ENCODE peak calls at places on chromosomes 11 and 22, in eight cellular contexts. S is Daoy; M is putamen; X is posterior cingulate gyrus; N is activated CD4-positive, alpha-beta T cell treated with anti-CD3 and anti-CD28 coated beads for 24 hours; J is upper lobe of right lung; K is NCI-H1417; R is HCEC 1CT. D is an unnamed sample.
A peak's percentile ranks its signal among the peaks of the same experiment; 100 is the strongest.

GRCh38 chr11:62217191-62217748 is 8.8 kb downstream of the SCGB2A1 start:
- DNase-seq in M (no peak), K (peak; percentile 17), S (no peak), J (no peak), X (no peak), N (no peak), R (peak; percentile 23), D (peak; percentile 52)

GRCh38 chr11:117643606-117644300 is 153.3 kb downstream of the DSCAML1 start:
- DNase-seq in X (no peak), S (no peak), M (no peak), K (no peak), R (no peak), N (no peak), J (peak; percentile 55), D (no peak)

GRCh38 chr11:14617241-14618027 is 26.2 kb upstream of the PDE3B start:
- DNase-seq in M (no peak), K (no peak), S (peak; percentile 3), X (no peak), R (no peak), J (no peak), N (no peak), D (no peak)

GRCh38 chr11:117985953-117986887 is at the start of gene IL10RA:
- DNase-seq in X (peak; percentile 62), J (peak; percentile 94), N (peak; percentile 63), K (peak; percentile 67), M (peak; percentile 75), S (peak; percentile 84), R (no peak), D (peak; percentile 30)

GRCh38 chr11:24496728-24497396 is at the start of gene LUZP2:
- DNase-seq in J (peak; percentile 61), R (peak; percentile 17), N (no peak), K (peak; percentile 87), X (peak; percentile 13), S (no peak), M (no peak), D (peak; percentile 18)

GRCh38 chr11:20156280-20156875 is 3.9 kb downstream of the DBX1 start:
- DNase-seq in J (no peak), S (peak; percentile 26), K (no peak), N (no peak), M (no peak), X (no peak), R (no peak), D (no peak)

GRCh38 chr11:64793271-64794160 is 9.5 kb downstream of the MAP4K2 start:
- DNase-seq in J (peak; percentile 51), N (no peak), M (no peak), R (no peak), K (no peak), X (no peak), S (no peak), D (no peak)

GRCh38 chr11:66115638-66116410 is 45.8 kb downstream of the PACS1 start:
- DNase-seq in K (no peak), X (no peak), S (peak; percentile 37), R (no peak), N (no peak), J (no peak), M (no peak), D (no peak)

GRCh38 chr11:77117485-77117884 is 10.6 kb upstream of the MYO7A start:
- DNase-seq in N (no peak), X (no peak), M (no peak), S (no peak), J (no peak), R (no peak), K (no peak), D (no peak)

GRCh38 chr22:37243402-37244113 is 511 bp downstream of the RAC2 start:
- DNase-seq in N (no peak), R (no peak), S (no peak), J (no peak), X (no peak), K (no peak), M (no peak), D (no peak)

GRCh38 chr22:47175761-47176359 is 413.4 kb downstream of the TBC1D22A start:
- DNase-seq in M (no peak), K (no peak), N (no peak), X (peak; percentile 4), J (peak; percentile 63), R (no peak), S (no peak), D (no peak)

GRCh38 chr11:129946256-129946655 is 50.9 kb upstream of the NFRKB start:
- DNase-seq in J (no peak), K (peak; percentile 8), M (no peak), X (no peak), S (no peak), R (no peak), N (no peak), D (no peak)

GRCh38 chr11:118401880-118402590 is 629 bp downstream of the ATP5MG start:
- DNase-seq in M (no peak), N (no peak), X (no peak), R (peak; percentile 83), K (peak; percentile 46), S (peak; percentile 6), J (no peak), D (peak; percentile 90)

GRCh38 chr11:38498721-38499120 is 1900.7 kb upstream of the RAG2 start:
- DNase-seq in N (no peak), S (no peak), M (no peak), X (no peak), J (no peak), K (no peak), R (no peak), D (no peak)

GRCh38 chr11:116862951-116863350 is 25.5 kb upstream of the APOA1 start:
- DNase-seq in S (no peak), K (no peak), N (no peak), J (no peak), R (no peak), X (no peak), M (no peak), D (no peak)

GRCh38 chr11:89327885-89328284 is 150.2 kb downstream of the TYR start:
- DNase-seq in N (no peak), J (no peak), K (no peak), X (no peak), R (no peak), S (peak; percentile 9), M (no peak), D (no peak)

D was measured in cardiac fibroblast.